ENCODE peak calls at places on chromosomes 12 and 14, in seven cellular contexts. G is BJ, R is pancreas, P is PC-9, L is breast epithelium, E is uterus, W is dorsolateral prefrontal cortex. C is an unnamed sample.

GRCh38 chr14:103061482-103061976 is 4.2 kb upstream of the CDC42BPB start:
- DNase-seq in G (no peak), R (no peak), P (no peak), L (no peak), E (no peak), W (no peak), C (no peak)

GRCh38 chr12:44476683-44477082 is 399.4 kb downstream of the NELL2 start:
- DNase-seq in G (no peak), R (no peak), P (no peak), L (no peak), E (no peak), W (no peak), C (no peak)

GRCh38 chr12:80154261-80154660 is 54.9 kb downstream of the OTOGL start:
- DNase-seq in G (no peak), R (no peak), P (no peak), L (no peak), E (no peak), W (no peak), C (no peak)

GRCh38 chr12:119804011-119804641 is 73.0 kb downstream of the CIT start:
- DNase-seq in G (no peak), R (peak; percentile 85), P (peak; percentile 47), L (no peak), E (no peak), W (peak; percentile 89), C (no peak)

GRCh38 chr14:63652406-63652805 is 10.7 kb upstream of the WDR89 start:
- DNase-seq in G (no peak), R (no peak), P (no peak), L (no peak), E (no peak), W (no peak), C (no peak)

GRCh38 chr14:101371691-101372493 is 189.4 kb upstream of the DIO3 start:
- DNase-seq in G (no peak), R (no peak), P (no peak), L (no peak), E (no peak), W (no peak), C (no peak)

GRCh38 chr14:105436402-105436801 is 16.8 kb downstream of the MTA1 start:
- DNase-seq in G (no peak), R (no peak), P (no peak), L (no peak), E (no peak), W (no peak), C (no peak)

GRCh38 chr12:103664626-103665025 is 77.6 kb downstream of the STAB2 start:
- DNase-seq in G (no peak), R (no peak), P (no peak), L (no peak), E (no peak), W (no peak), C (no peak)

GRCh38 chr14:32939254-32940065 is 781 bp downstream of the NPAS3 start:
- DNase-seq in G (no peak), R (peak; percentile 90), P (peak; percentile 46), L (peak; percentile 75), E (peak; percentile 82), W (peak; percentile 71), C (no peak)

GRCh38 chr14:68800361-68800760 is 7.5 kb upstream of the ZFP36L1 start:
- DNase-seq in G (no peak), R (no peak), P (no peak), L (no peak), E (no peak), W (no peak), C (no peak)

GRCh38 chr12:58349161-58349560 is 407.8 kb downstream of the ATP23 start:
- DNase-seq in G (no peak), R (no peak), P (no peak), L (no peak), E (no peak), W (no peak), C (no peak)

GRCh38 chr12:47234576-47235141 is 154.9 kb upstream of the AMIGO2 start:
- DNase-seq in G (no peak), R (no peak), P (no peak), L (no peak), E (no peak), W (no peak), C (no peak)

GRCh38 chr12:74334770-74335169 is 202.9 kb upstream of the ATXN7L3B start:
- DNase-seq in G (no peak), R (no peak), P (no peak), L (no peak), E (no peak), W (no peak), C (no peak)

GRCh38 chr12:18837025-18837424 is 99.1 kb downstream of the CAPZA3 start:
- DNase-seq in G (no peak), R (no peak), P (no peak), L (no peak), E (peak; percentile 23), W (no peak), C (no peak)

GRCh38 chr14:75303415-75303814 is 24.8 kb downstream of the FOS start:
- DNase-seq in G (no peak), R (no peak), P (peak; percentile 77), L (no peak), E (peak; percentile 61), W (peak; percentile 67), C (no peak)

GRCh38 chr14:91246051-91246852 is 1.7 kb upstream of the GPR68 start:
- DNase-seq in G (no peak), R (no peak), P (no peak), L (no peak), E (no peak), W (no peak), C (no peak)

GRCh38 chr12:78530065-78530765 is 334.4 kb upstream of the SYT1 start:
- DNase-seq in G (peak; percentile 9), R (no peak), P (no peak), L (no peak), E (no peak), W (no peak), C (peak; percentile 10)

GRCh38 chr14:42277840-42278239 is 671.2 kb downstream of the LRFN5 start:
- DNase-seq in G (no peak), R (no peak), P (no peak), L (no peak), E (no peak), W (no peak), C (no peak)

GRCh38 chr12:92078167-92079053 is 67.2 kb downstream of the BTG1 start:
- DNase-seq in G (peak; percentile 94), R (no peak), P (peak; percentile 28), L (no peak), E (no peak), W (no peak), C (peak; percentile 82)
- H3K4me3 ChIP-seq in G (no peak overlapping the region), R (no peak overlapping the region), P (no peak overlapping the region), L (no peak overlapping the region), E (no peak overlapping the region), W (no peak overlapping the region), C (no peak overlapping the region)

DNA sequence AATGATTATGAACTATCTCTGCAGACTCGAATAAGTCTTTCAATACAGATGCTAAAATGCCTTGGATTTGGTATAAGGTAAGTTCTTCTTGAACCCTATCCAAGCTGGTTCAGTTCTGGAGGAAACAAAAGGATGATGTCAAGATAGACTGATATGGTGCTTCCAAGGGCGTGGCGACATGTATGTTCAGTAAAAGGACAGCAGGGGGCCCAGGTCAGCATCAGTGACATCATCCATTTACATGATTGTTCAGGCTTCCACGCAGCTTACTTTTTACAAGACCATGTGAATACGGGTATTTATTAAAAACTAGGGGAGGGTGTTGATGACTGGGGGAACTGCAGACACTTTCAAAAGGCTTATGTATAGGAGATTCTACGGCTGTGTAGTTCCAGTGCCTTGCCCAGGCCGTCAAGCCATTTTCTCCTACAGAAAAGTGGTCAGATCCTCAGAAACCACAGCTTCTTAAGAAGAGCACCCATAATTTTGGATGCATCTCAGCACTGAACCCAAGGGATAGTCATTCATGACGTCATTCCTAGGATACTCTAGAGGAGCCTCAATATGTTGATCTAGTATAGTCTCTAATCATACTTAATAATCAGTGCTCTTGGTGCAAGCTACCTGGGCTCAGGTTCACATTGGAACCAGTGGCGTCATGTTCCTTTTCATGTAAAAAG is 527.7 kb downstream of the FUT8 start:
- DNase-seq in G (no peak), R (no peak), P (no peak), L (no peak), E (no peak), W (no peak), C (no peak)
- TF ChIP-seq CTCF in G (no peak), R (no peak), P (no peak), L (no peak), E (no peak), W (no peak), C (no peak)

GRCh38 chr12:4892418-4892817 is 17.3 kb upstream of the KCNA1 start:
- DNase-seq in G (no peak), R (no peak), P (no peak), L (no peak), E (no peak), W (no peak), C (no peak)
- H3K27me3 ChIP-seq in G (peaks cover 2% of the 10 kb centered on the region), R (no peaks in the 10 kb centered on the region), P (peaks cover 48% of the 10 kb centered on the region), L (peaks cover 14% of the 10 kb centered on the region), E (no peaks in the 10 kb centered on the region), W (peaks cover 12% of the 10 kb centered on the region), C (no peaks in the 10 kb centered on the region)

DNA sequence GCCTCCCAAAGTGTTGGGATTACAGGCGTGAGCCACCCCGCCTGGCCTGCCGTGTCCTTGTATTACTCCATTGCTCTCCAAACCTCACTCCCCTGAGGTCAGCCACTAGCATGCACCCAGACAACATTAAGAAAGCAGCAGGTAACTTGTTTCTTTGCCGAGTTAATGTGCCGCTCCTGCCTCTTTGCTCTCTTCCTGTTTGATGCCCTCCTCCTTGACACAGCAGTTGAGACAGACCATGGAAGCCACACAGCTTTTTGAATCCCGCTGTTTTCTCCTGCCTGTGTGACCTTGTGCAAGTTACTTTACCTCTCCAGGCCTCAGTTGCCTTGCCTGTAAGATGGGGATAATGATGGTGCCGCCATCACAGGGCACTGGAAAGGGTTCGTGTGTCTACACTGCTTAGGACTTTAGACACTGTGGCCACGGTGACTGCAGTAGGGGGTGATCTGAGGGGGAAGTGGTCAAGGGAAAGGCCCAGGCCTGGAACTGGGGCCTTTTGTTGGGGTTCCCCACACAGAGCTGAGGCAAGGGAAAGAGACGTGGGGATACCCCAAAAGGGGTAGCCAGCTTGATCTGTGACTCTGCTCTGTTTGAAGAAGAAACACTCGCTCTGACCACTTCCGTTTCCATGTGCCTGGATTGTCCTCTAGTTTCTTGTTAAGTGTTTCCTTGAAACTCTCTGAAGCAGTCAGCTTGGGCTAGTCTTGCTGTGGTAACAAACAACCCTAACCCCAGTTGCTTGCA is 69.3 kb downstream of the RIN3 start:
- DNase-seq in G (no peak), R (no peak), P (no peak), L (no peak), E (no peak), W (no peak), C (no peak)
- H3K4me3 ChIP-seq in G (no peak overlapping the region), R (no peak overlapping the region), P (no peak overlapping the region), L (no peak overlapping the region), E (no peak overlapping the region), W (no peak overlapping the region), C (no peak overlapping the region)